ENCODE peak calls at places on chromosomes 12 and 14, in seven cellular contexts. E, N, U, V, D, Y and Z are unnamed samples.
A peak's percentile ranks its signal among the peaks of the same experiment; 100 is the strongest.

GRCh38 chr12:6769003-6769389 is 2.8 kb downstream of the PTMS start:
- DNase-seq in E (no peak), N (no peak), U (peak; percentile 84), V (peak; percentile 26), D (no peak), Y (peak; percentile 29), Z (peak; percentile 69)

GRCh38 chr14:64676410-64677008 is 27.7 kb upstream of the PLEKHG3 start:
- DNase-seq in E (no peak), N (no peak), U (no peak), V (no peak), D (no peak), Y (no peak), Z (no peak)

GRCh38 chr12:98259667-98260066 is 255.7 kb upstream of the TMPO start:
- DNase-seq in E (no peak), N (no peak), U (no peak), V (no peak), D (no peak), Y (no peak), Z (no peak)

GRCh38 chr14:55556929-55557623 is 22.9 kb upstream of the KTN1 start:
- DNase-seq in E (no peak), N (peak; percentile 93), U (peak; percentile 87), V (peak; percentile 95), D (peak; percentile 86), Y (peak; percentile 84), Z (no peak)

GRCh38 chr12:131209082-131210070 is 255.7 kb downstream of the ADGRD1 start:
- DNase-seq in E (no peak), N (peak; percentile 15), U (no peak), V (no peak), D (no peak), Y (no peak), Z (no peak)

GRCh38 chr12:50057000-50057841 is at the start of gene ASIC1:
- DNase-seq in E (no peak), N (peak; percentile 86), U (peak; percentile 85), V (peak; percentile 47), D (peak; percentile 73), Y (peak; percentile 67), Z (peak; percentile 71)

GRCh38 chr12:29168000-29168399 is 18.9 kb downstream of the FAR2 start:
- DNase-seq in E (no peak), N (no peak), U (no peak), V (no peak), D (no peak), Y (no peak), Z (no peak)

GRCh38 chr12:26496170-26496569 is 300.8 kb downstream of the SSPN start:
- DNase-seq in E (no peak), N (no peak), U (no peak), V (no peak), D (no peak), Y (no peak), Z (no peak)

GRCh38 chr14:106277503-106277902 is 751.1 kb downstream of the TMEM121 start:
- DNase-seq in E (no peak), N (no peak), U (peak; percentile 43), V (no peak), D (no peak), Y (no peak), Z (no peak)

GRCh38 chr14:73124180-73124894 is 12.0 kb upstream of the PSEN1 start:
- DNase-seq in E (no peak), N (no peak), U (no peak), V (no peak), D (no peak), Y (no peak), Z (no peak)

GRCh38 chr12:34287986-34288962 is 266.0 kb downstream of the ALG10 start:
- DNase-seq in E (no peak), N (peak; percentile 12), U (no peak), V (no peak), D (peak; percentile 27), Y (no peak), Z (no peak)

GRCh38 chr14:57833304-57833703 is 32.6 kb downstream of the SLC35F4 start:
- DNase-seq in E (no peak), N (peak; percentile 50), U (no peak), V (peak; percentile 94), D (no peak), Y (peak; percentile 88), Z (no peak)

GRCh38 chr12:10320643-10321042 is 13.0 kb downstream of the KLRD1 start:
- DNase-seq in E (no peak), N (no peak), U (no peak), V (no peak), D (no peak), Y (no peak), Z (no peak)

GRCh38 chr12:74900232-74900631 is 309.4 kb downstream of the KCNC2 start:
- DNase-seq in E (no peak), N (no peak), U (no peak), V (no peak), D (no peak), Y (no peak), Z (no peak)

GRCh38 chr12:109423392-109423791 is 53.7 kb downstream of the KCTD10 start:
- DNase-seq in E (no peak), N (no peak), U (no peak), V (no peak), D (no peak), Y (no peak), Z (no peak)

GRCh38 chr14:92560106-92560865 is 46.7 kb downstream of the RIN3 start:
- DNase-seq in E (no peak), N (no peak), U (no peak), V (no peak), D (no peak), Y (no peak), Z (no peak)

DNA sequence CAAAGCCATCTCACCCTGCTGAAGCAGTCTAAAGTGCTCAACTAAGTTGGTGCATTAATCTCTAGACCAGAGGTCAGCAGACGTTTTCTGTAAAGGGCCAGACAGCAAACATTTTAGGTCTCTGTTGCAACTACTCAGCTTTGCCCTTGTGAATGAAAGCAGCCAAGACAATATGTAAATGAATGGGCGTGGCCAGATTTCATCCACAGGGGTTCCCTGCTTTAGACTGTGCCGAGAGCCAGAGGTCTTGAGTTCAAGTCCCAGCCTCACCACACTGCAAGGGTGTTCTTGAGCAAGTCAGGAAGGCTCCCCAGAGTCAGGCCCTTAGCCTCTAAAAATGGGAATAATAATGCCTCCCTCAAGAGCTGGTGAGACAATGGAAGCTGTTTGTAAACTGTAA is 166.2 kb downstream of the CHST11 start:
- DNase-seq in E (no peak), N (no peak), U (no peak), V (no peak), D (no peak), Y (no peak), Z (no peak)
- TF ChIP-seq CTCF in E (no peak), N (no peak), U (no peak), V (no peak), D (no peak), Y (no peak), Z (no peak)

DNA sequence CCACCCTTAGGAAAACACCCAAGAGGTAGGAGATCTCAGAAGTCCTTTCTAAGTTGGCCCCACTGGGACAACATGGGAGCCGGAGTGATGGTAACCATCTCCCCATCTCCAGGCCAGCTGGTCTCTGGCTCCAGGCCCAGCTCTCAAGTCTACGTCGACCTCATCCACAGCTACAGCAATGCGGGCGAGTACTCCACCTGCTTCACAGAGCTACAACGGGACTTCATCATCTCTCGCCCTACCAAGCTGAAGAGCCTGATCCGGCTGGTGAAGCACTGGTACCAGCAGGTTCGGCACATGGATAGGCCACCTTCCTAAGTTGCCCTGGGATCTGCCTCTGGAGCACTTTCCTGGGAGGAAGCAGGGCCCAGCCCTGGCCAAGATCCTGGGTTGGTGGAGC is 11.0 kb upstream of the OAS2 start:
- DNase-seq in E (peak; percentile 75), N (no peak), U (no peak), V (no peak), D (no peak), Y (no peak), Z (no peak)
- H3K36me3 ChIP-seq in E (peaks cover 64% of the 10 kb centered on the region), N (peaks cover 3% of the 10 kb centered on the region), U (peaks cover 73% of the 10 kb centered on the region), V (no peaks in the 10 kb centered on the region), D (peaks cover 84% of the 10 kb centered on the region), Y (no peaks in the 10 kb centered on the region), Z (no peaks in the 10 kb centered on the region)

GRCh38 chr14:32203928-32204357 is 874 bp upstream of the RNU6-8 start:
- DNase-seq in E (no peak), N (peak; percentile 57), U (no peak), V (no peak), D (no peak), Y (no peak), Z (peak; percentile 42)

GRCh38 chr14:32206552-32206951 is 3.5 kb upstream of the RNU6-8 start:
- DNase-seq in E (no peak), N (no peak), U (no peak), V (no peak), D (no peak), Y (no peak), Z (no peak)

GRCh38 chr14:32208490-32208889 is 5.4 kb upstream of the RNU6-8 start:
- DNase-seq in E (no peak), N (no peak), U (no peak), V (no peak), D (no peak), Y (no peak), Z (no peak)

GRCh38 chr14:32205554-32205953 is 2.5 kb upstream of the RNU6-8 start:
- DNase-seq in E (no peak), N (no peak), U (no peak), V (no peak), D (no peak), Y (no peak), Z (no peak)

DNA sequence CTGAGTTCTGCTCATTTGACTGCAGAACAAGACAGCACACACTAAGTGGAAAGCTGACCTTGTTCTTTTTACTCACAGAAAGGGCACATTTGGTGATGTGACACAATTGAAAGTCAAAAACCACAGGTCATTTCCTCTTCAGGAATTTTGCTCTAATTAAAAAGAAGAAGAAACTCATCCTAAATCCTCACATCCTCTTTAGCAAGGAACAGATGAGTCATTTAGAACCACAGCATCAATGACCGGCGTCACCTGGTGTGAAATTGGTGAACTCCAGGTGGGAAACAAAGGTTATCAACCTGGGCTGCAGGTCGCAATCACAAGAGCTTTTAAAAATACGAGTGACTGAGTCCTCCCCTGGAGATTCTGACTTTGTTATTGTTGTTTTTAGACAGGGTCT is 2.9 kb upstream of the RNU6-8 start:
- DNase-seq in E (no peak), N (no peak), U (no peak), V (no peak), D (no peak), Y (no peak), Z (peak; percentile 11)
- TF ChIP-seq CTCF in E (no peak), N (no peak), U (no peak), V (no peak), D (no peak), Y (no peak), Z (no peak)

DNA sequence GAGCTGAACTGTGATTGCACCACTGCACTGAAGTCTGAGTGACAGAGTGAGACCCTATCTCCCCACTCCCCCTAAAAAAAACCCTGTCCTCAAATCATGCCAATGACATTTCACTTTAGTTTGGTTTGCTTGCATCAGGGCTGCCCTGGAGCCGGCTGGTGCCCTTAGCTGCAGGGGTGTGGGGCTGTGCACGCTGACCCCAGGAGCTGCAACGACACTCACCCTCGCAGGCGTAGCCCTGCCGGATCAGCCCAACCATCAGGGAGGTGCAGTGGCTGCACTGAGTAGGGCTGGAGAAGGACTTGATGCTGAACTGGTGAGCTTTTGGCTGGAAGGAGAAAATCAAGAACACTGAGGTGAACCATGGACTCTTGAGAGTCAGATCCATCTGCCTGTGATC is 29.8 kb downstream of the AMN start:
- DNase-seq in E (no peak), N (no peak), U (no peak), V (no peak), D (peak; percentile 17), Y (no peak), Z (no peak)
- H3K36me3 ChIP-seq in E (peaks cover 79% of the 10 kb centered on the region), N (peaks cover 92% of the 10 kb centered on the region), U (peaks cover 61% of the 10 kb centered on the region), V (peaks cover 49% of the 10 kb centered on the region), D (peaks cover 93% of the 10 kb centered on the region), Y (peaks cover 76% of the 10 kb centered on the region), Z (peaks cover 19% of the 10 kb centered on the region)